ENCODE peak calls at places on chromosomes 1 and 21, in four cellular contexts. E is stimulated activated naive B cell treated with anti-CD40 and anti-IgM and Interleukin-4, amounts not matched to agents 10 μg/mL and 1 μg/mL and 100 μg/mL, for 72 hours; W is AML-193; Z is left colon. N is an unnamed sample.

GRCh38 chr1:165717918-165718515 is 19.7 kb upstream of the ALDH9A1 start:
- DNase-seq in W (peak), E (peak), Z (peak), N (peak)

GRCh38 chr21:36080386-36080785 is 10.6 kb downstream of the CBR1 start:
- DNase-seq in W (no peak), E (no peak), Z (no peak), N (no peak)

GRCh38 chr1:35085421-35085820 is 6.2 kb downstream of the ZMYM1 start:
- DNase-seq in Z (no peak), E (no peak), W (no peak), N (no peak)

GRCh38 chr1:205569411-205570172 is 62.2 kb downstream of the ELK4 start:
- DNase-seq in Z (peak), W (no peak), E (no peak), N (no peak)

GRCh38 chr1:201538618-201539551 is at the start of gene NAV1:
- DNase-seq in W (no peak), Z (peak), E (peak), N (peak)

GRCh38 chr1:45785583-45785982 is 17.8 kb upstream of the MAST2 start:
- DNase-seq in E (no peak), W (no peak), Z (no peak), N (no peak)

GRCh38 chr1:58528518-58528917 is 18.0 kb downstream of the OMA1 start:
- DNase-seq in W (no peak), E (no peak), Z (no peak), N (no peak)

GRCh38 chr1:240170806-240171205 is 79.1 kb downstream of the FMN2 start:
- DNase-seq in W (no peak), Z (no peak), E (no peak), N (no peak)

GRCh38 chr1:111599781-111600180 is 19.8 kb upstream of the RAP1A start:
- DNase-seq in W (no peak), E (no peak), Z (no peak), N (no peak)

GRCh38 chr1:195591917-195592672 is 1016.1 kb downstream of the KCNT2 start:
- DNase-seq in E (no peak), W (no peak), Z (no peak), N (no peak)

GRCh38 chr1:156692958-156693857 is 12.2 kb downstream of the CRABP2 start:
- DNase-seq in E (no peak), Z (no peak), W (no peak), N (no peak)

GRCh38 chr1:21857142-21857839 is 45.2 kb downstream of the LDLRAD2 start:
- DNase-seq in E (no peak), W (no peak), Z (no peak), N (no peak)

GRCh38 chr1:110292327-110292741 is 46.8 kb upstream of the RBM15 start:
- DNase-seq in W (peak), Z (no peak), E (no peak), N (peak)

GRCh38 chr1:8914471-8914870 is 31.2 kb upstream of the CA6 start:
- DNase-seq in E (no peak), W (no peak), Z (no peak), N (peak)

GRCh38 chr1:227547604-227548397 is 15.6 kb upstream of the ZNF678 start:
- DNase-seq in E (no peak), Z (peak), W (no peak), N (no peak)

GRCh38 chr1:172530000-172530399 is 3.0 kb upstream of the SUCO start:
- DNase-seq in W (no peak), E (no peak), Z (no peak), N (no peak)

GRCh38 chr1:180462099-180462498 is 40.3 kb downstream of the ACBD6 start:
- DNase-seq in Z (no peak), E (no peak), W (no peak), N (no peak)

GRCh38 chr21:15687208-15687607 is 42.6 kb upstream of the USP25 start:
- DNase-seq in W (no peak), Z (no peak), E (no peak), N (no peak)

GRCh38 chr1:53637726-53638640 is 101.0 kb downstream of the GLIS1 start:
- DNase-seq in E (no peak), Z (no peak), W (no peak), N (no peak)

GRCh38 chr1:171877711-171878110 is 36.4 kb downstream of the DNM3 start:
- DNase-seq in W (no peak), Z (no peak), E (no peak), N (no peak)

GRCh38 chr21:21232320-21232719 is 234.1 kb downstream of the NCAM2 start:
- DNase-seq in W (peak), Z (no peak), E (no peak), N (no peak)

GRCh38 chr1:87956072-87956471 is 627.4 kb downstream of the LMO4 start:
- DNase-seq in Z (no peak), W (no peak), E (no peak), N (peak)

GRCh38 chr1:37556712-37557196 is at the start of gene DNALI1:
- DNase-seq in Z (peak), E (no peak), W (no peak), N (peak)

GRCh38 chr21:46038871-46039397 is 57.4 kb downstream of the COL6A1 start:
- DNase-seq in E (no peak), W (no peak), Z (no peak), N (no peak)

GRCh38 chr21:39707316-39707715 is 37.7 kb upstream of the IGSF5 start:
- DNase-seq in Z (no peak), E (no peak), W (no peak), N (no peak)

GRCh38 chr1:38941093-38941492 is 537 bp downstream of the RHBDL2 start:
- DNase-seq in W (no peak), Z (peak), E (no peak), N (no peak)

GRCh38 chr1:62045579-62045978 is 149.1 kb upstream of the L1TD1 start:
- DNase-seq in W (no peak), Z (no peak), E (no peak), N (peak)

GRCh38 chr1:248853023-248853422 is 5.9 kb downstream of the ZNF692 start:
- DNase-seq in W (no peak), Z (no peak), E (no peak), N (peak)

GRCh38 chr1:209616366-209617046 is 33.0 kb downstream of the CAMK1G start:
- DNase-seq in E (no peak), W (no peak), Z (no peak), N (no peak)

GRCh38 chr1:101474039-101474665 is 237.3 kb downstream of the S1PR1 start:
- DNase-seq in W (peak), Z (no peak), E (no peak), N (no peak)